ENCODE peak calls at places on chromosomes 12 and 14, in seven cellular contexts. One of them, this sample, is unnamed.

GRCh38 chr14:24311837-24312615 is 724 bp downstream of the LTB4R start:
- DNase-seq in dorsolateral prefrontal cortex: no peak
- DNase-seq in fibroblast of the aortic adventitia: peak; percentile 32
- DNase-seq in smooth muscle cell of the brain vasculature: no peak
- DNase-seq in uterus: no peak
- DNase-seq in Ammon's horn: no peak
- DNase-seq in tibial nerve: no peak
- DNase-seq in this sample: peak; percentile 68

GRCh38 chr12:72207756-72208155 is 64.4 kb upstream of the TRHDE start:
- DNase-seq in fibroblast of the aortic adventitia: no peak
- DNase-seq in uterus: no peak
- DNase-seq in dorsolateral prefrontal cortex: peak; percentile 7
- DNase-seq in Ammon's horn: peak; percentile 12
- DNase-seq in tibial nerve: no peak
- DNase-seq in smooth muscle cell of the brain vasculature: no peak
- DNase-seq in this sample: no peak

GRCh38 chr14:100677925-100678765 is 48.5 kb upstream of the DLK1 start:
- DNase-seq in dorsolateral prefrontal cortex: peak; percentile 45
- DNase-seq in tibial nerve: peak; percentile 42
- DNase-seq in fibroblast of the aortic adventitia: peak; percentile 80
- DNase-seq in uterus: peak; percentile 63
- DNase-seq in smooth muscle cell of the brain vasculature: no peak
- DNase-seq in Ammon's horn: peak; percentile 48
- DNase-seq in this sample: no peak

GRCh38 chr12:78418919-78419318 is 445.7 kb upstream of the SYT1 start:
- DNase-seq in smooth muscle cell of the brain vasculature: no peak
- DNase-seq in dorsolateral prefrontal cortex: no peak
- DNase-seq in tibial nerve: no peak
- DNase-seq in uterus: no peak
- DNase-seq in fibroblast of the aortic adventitia: no peak
- DNase-seq in Ammon's horn: no peak
- DNase-seq in this sample: no peak

GRCh38 chr12:14384783-14385638 is 19.5 kb downstream of the ATF7IP start:
- DNase-seq in Ammon's horn: peak; percentile 77
- DNase-seq in tibial nerve: peak; percentile 78
- DNase-seq in smooth muscle cell of the brain vasculature: peak; percentile 92
- DNase-seq in fibroblast of the aortic adventitia: peak; percentile 96
- DNase-seq in uterus: peak; percentile 57
- DNase-seq in dorsolateral prefrontal cortex: no peak
- DNase-seq in this sample: peak; percentile 77

GRCh38 chr12:12909228-12909994 is 18.0 kb downstream of the GPRC5A start:
- DNase-seq in uterus: no peak
- DNase-seq in Ammon's horn: no peak
- DNase-seq in smooth muscle cell of the brain vasculature: no peak
- DNase-seq in fibroblast of the aortic adventitia: no peak
- DNase-seq in dorsolateral prefrontal cortex: no peak
- DNase-seq in tibial nerve: no peak
- DNase-seq in this sample: no peak

GRCh38 chr14:105385322-105385637 is 13.1 kb upstream of the TEX22 start:
- DNase-seq in tibial nerve: no peak
- DNase-seq in smooth muscle cell of the brain vasculature: no peak
- DNase-seq in fibroblast of the aortic adventitia: no peak
- DNase-seq in Ammon's horn: no peak
- DNase-seq in dorsolateral prefrontal cortex: no peak
- DNase-seq in uterus: no peak
- DNase-seq in this sample: no peak

GRCh38 chr14:79656496-79656895 is 554.8 kb downstream of the DIO2 start:
- DNase-seq in dorsolateral prefrontal cortex: no peak
- DNase-seq in tibial nerve: no peak
- DNase-seq in Ammon's horn: peak; percentile 1
- DNase-seq in smooth muscle cell of the brain vasculature: no peak
- DNase-seq in uterus: no peak
- DNase-seq in fibroblast of the aortic adventitia: no peak
- DNase-seq in this sample: no peak

GRCh38 chr12:71440393-71441349 is 1.1 kb downstream of the LGR5 start:
- DNase-seq in smooth muscle cell of the brain vasculature: no peak
- DNase-seq in dorsolateral prefrontal cortex: peak; percentile 40
- DNase-seq in uterus: no peak
- DNase-seq in Ammon's horn: no peak
- DNase-seq in tibial nerve: no peak
- DNase-seq in fibroblast of the aortic adventitia: no peak
- DNase-seq in this sample: peak; percentile 26

GRCh38 chr12:2258035-2258434 is 205.2 kb downstream of the CACNA1C start:
- DNase-seq in dorsolateral prefrontal cortex: no peak
- DNase-seq in uterus: no peak
- DNase-seq in Ammon's horn: no peak
- DNase-seq in fibroblast of the aortic adventitia: peak; percentile 50
- DNase-seq in tibial nerve: no peak
- DNase-seq in smooth muscle cell of the brain vasculature: no peak
- DNase-seq in this sample: peak; percentile 56